ENCODE peak calls at places on chromosomes 13 and 19, in seven cellular contexts. M, G, N, T, H, S and V are unnamed samples.

GRCh38 chr19:49224856-49225255 is 67.3 kb downstream of the TRPM4 start:
- DNase-seq in G (no peak), H (no peak), M (peak), N (no peak), S (peak), T (no peak), V (no peak)

GRCh38 chr19:18650468-18651001 is 13.7 kb downstream of the KLHL26 start:
- DNase-seq in N (no peak), G (no peak), M (peak), S (peak), T (no peak), H (no peak), V (no peak)

GRCh38 chr13:33797622-33798021 is 20.3 kb upstream of the RFC3 start:
- DNase-seq in S (no peak), M (no peak), G (no peak), T (no peak), H (no peak), N (no peak), V (no peak)

GRCh38 chr19:13102666-13103584 is at the start of gene LYL1:
- DNase-seq in H (peak), S (no peak), T (no peak), M (peak), G (no peak), N (no peak), V (no peak)

GRCh38 chr13:102846261-102847015 is 606 bp downstream of the ERCC5 start:
- DNase-seq in N (peak), H (no peak), S (peak), M (peak), G (no peak), T (peak), V (peak)

GRCh38 chr19:18894254-18895037 is 1.5 kb downstream of the CERS1 start:
- DNase-seq in T (no peak), S (peak), N (no peak), H (no peak), G (no peak), M (no peak), V (no peak)

GRCh38 chr13:74290324-74290773 is 156.1 kb upstream of the KLF12 start:
- DNase-seq in T (peak), G (peak), H (no peak), M (peak), S (peak), N (no peak), V (no peak)

GRCh38 chr13:27375686-27376326 is 48.6 kb upstream of the GTF3A start:
- DNase-seq in N (peak), G (no peak), T (no peak), S (peak), H (no peak), M (peak), V (peak)

GRCh38 chr19:2302319-2303208 is 5.4 kb downstream of the LINGO3 start:
- DNase-seq in H (no peak), M (peak), G (no peak), T (no peak), N (no peak), S (no peak), V (no peak)

GRCh38 chr19:31947436-31947835 is 398.0 kb upstream of the ZNF507 start:
- DNase-seq in H (no peak), T (no peak), N (no peak), M (no peak), G (no peak), S (no peak), V (no peak)

GRCh38 chr19:56642711-56643459 is at the start of gene SMIM17:
- DNase-seq in N (no peak), T (no peak), G (no peak), S (no peak), H (peak), M (no peak), V (no peak)

GRCh38 chr19:4676955-4677731 is 7.0 kb upstream of the MYDGF start:
- DNase-seq in S (peak), N (no peak), T (no peak), M (peak), G (no peak), H (no peak), V (no peak)

GRCh38 chr19:577439-578392 is 5.3 kb downstream of the BSG start:
- DNase-seq in G (no peak), S (no peak), M (no peak), N (no peak), T (no peak), H (no peak), V (no peak)

GRCh38 chr13:24180743-24181384 is 20.3 kb downstream of the SPATA13 start:
- DNase-seq in S (no peak), T (no peak), G (no peak), N (no peak), M (no peak), H (no peak), V (no peak)

GRCh38 chr19:34323433-34324204 is 41.4 kb upstream of the GPI start:
- DNase-seq in M (no peak), S (no peak), T (no peak), N (no peak), G (no peak), H (peak), V (no peak)

GRCh38 chr19:55626350-55626749 is 2.0 kb upstream of the ZNF784 start:
- DNase-seq in N (peak), M (no peak), T (peak), S (no peak), G (no peak), H (no peak), V (peak)

GRCh38 chr13:36395280-36395679 is 37.0 kb upstream of the CCNA1 start:
- DNase-seq in M (peak), S (no peak), T (no peak), G (no peak), N (no peak), H (no peak), V (no peak)

GRCh38 chr19:17909017-17909732 is 23.6 kb upstream of the CCDC124 start:
- DNase-seq in N (no peak), S (no peak), T (no peak), M (no peak), G (no peak), H (no peak), V (no peak)

GRCh38 chr19:6092329-6093286 is 17.7 kb downstream of the RFX2 start:
- DNase-seq in H (peak), G (no peak), N (no peak), T (no peak), S (peak), M (peak), V (no peak)

GRCh38 chr19:6273701-6274601 is 5.8 kb downstream of the MLLT1 start:
- DNase-seq in T (no peak), M (peak), H (peak), G (no peak), N (no peak), S (peak), V (no peak)

GRCh38 chr13:92260363-92260762 is 861.9 kb downstream of the GPC5 start:
- DNase-seq in S (no peak), H (no peak), N (no peak), T (no peak), G (no peak), M (no peak), V (no peak)

GRCh38 chr13:30745917-30746686 is 10.8 kb downstream of the ALOX5AP start:
- DNase-seq in H (no peak), N (no peak), M (peak), S (peak), T (no peak), G (no peak), V (no peak)

GRCh38 chr13:46871557-46871956 is 25.3 kb downstream of the HTR2A start:
- DNase-seq in N (no peak), G (no peak), H (no peak), T (no peak), M (no peak), S (no peak), V (no peak)

GRCh38 chr13:40192516-40193257 is 473.8 kb downstream of the FOXO1 start:
- DNase-seq in T (no peak), N (no peak), M (no peak), S (peak), H (no peak), G (no peak), V (no peak)

GRCh38 chr13:106143930-106144709 is 391.3 kb downstream of the EFNB2 start:
- DNase-seq in N (no peak), H (no peak), T (no peak), M (no peak), S (no peak), G (no peak), V (no peak)

GRCh38 chr19:40502647-40503046 is 35.8 kb downstream of the SPTBN4 start:
- DNase-seq in M (no peak), T (no peak), G (no peak), S (no peak), H (no peak), N (no peak), V (no peak)

GRCh38 chr13:30805603-30806011 is 70.3 kb downstream of the ALOX5AP start:
- DNase-seq in T (no peak), S (no peak), N (no peak), M (no peak), G (no peak), H (peak), V (no peak)

GRCh38 chr13:113929628-113930615 is 44.0 kb downstream of the C13orf46 start:
- DNase-seq in M (no peak), S (no peak), G (no peak), T (no peak), H (peak), N (no peak), V (no peak)

GRCh38 chr13:48181482-48182145 is 51.4 kb upstream of the ITM2B start:
- DNase-seq in S (no peak), H (no peak), T (no peak), G (no peak), M (no peak), N (no peak), V (no peak)

GRCh38 chr13:113592571-113592970 is 8.0 kb downstream of the TFDP1 start:
- DNase-seq in H (peak), G (no peak), T (no peak), N (no peak), S (no peak), M (no peak), V (no peak)

GRCh38 chr19:6711605-6712004 is 8.8 kb downstream of the C3 start:
- DNase-seq in T (no peak), H (no peak), G (no peak), N (no peak), S (no peak), M (no peak), V (no peak)

GRCh38 chr19:30648321-30648720 is 276.1 kb downstream of the ZNF536 start:
- DNase-seq in H (peak), T (no peak), N (no peak), S (no peak), M (no peak), G (no peak), V (no peak)

GRCh38 chr13:83995930-83996329 is 113.7 kb upstream of the SLITRK1 start:
- DNase-seq in S (no peak), T (no peak), M (no peak), H (no peak), G (no peak), N (no peak), V (no peak)

GRCh38 chr19:34459614-34460013 is 21.9 kb upstream of the WTIP start:
- DNase-seq in H (no peak), S (no peak), G (no peak), M (no peak), N (no peak), T (no peak), V (no peak)

GRCh38 chr19:52542984-52543664 is 15.7 kb downstream of the ZNF808 start:
- DNase-seq in M (peak), S (no peak), G (no peak), T (no peak), H (peak), N (peak), V (peak)

GRCh38 chr13:26095338-26095737 is 43.5 kb upstream of the SHISA2 start:
- DNase-seq in S (no peak), H (no peak), G (no peak), N (no peak), M (no peak), T (no peak), V (no peak)

GRCh38 chr19:35134601-35135091 is at the start of gene LGI4:
- DNase-seq in M (no peak), G (no peak), H (no peak), S (no peak), N (no peak), T (no peak), V (no peak)